ENCODE peak calls at places on chromosome 11, in nine cellular contexts. Q, F, C, I, S, X, J, M and V are unnamed samples. For H3K4me1, the result is how much of the 10 kb centered on the place peaks cover.

GRCh38 chr11:70627219-70627618 is 228.9 kb downstream of the CTTN start:
- DNase-seq in Q (no peak), F (peak), C (no peak), I (no peak), S (no peak), X (no peak), J (no peak), M (no peak), V (no peak)

GRCh38 chr11:80462211-80462610 is 1021.4 kb upstream of the TENM4 start:
- DNase-seq in Q (peak), F (no peak), C (no peak), I (no peak), S (peak), X (no peak), J (no peak), M (no peak), V (no peak)

GRCh38 chr11:48170840-48171233 is 45.8 kb upstream of the OR4B1 start:
- DNase-seq in Q (peak), F (no peak), C (no peak), I (no peak), S (no peak), X (no peak), J (no peak), M (no peak), V (no peak)

GRCh38 chr11:128716231-128716630 is 22.4 kb downstream of the FLI1 start:
- DNase-seq in Q (no peak), F (no peak), C (no peak), I (no peak), S (no peak), X (no peak), J (no peak), M (no peak), V (no peak)

GRCh38 chr11:79201637-79202347 is 239.0 kb downstream of the TENM4 start:
- DNase-seq in Q (no peak), F (no peak), C (no peak), I (peak), S (peak), X (no peak), J (no peak), M (no peak), V (no peak)

GRCh38 chr11:21430532-21430931 is 761.1 kb downstream of the NELL1 start:
- DNase-seq in Q (no peak), F (no peak), C (no peak), I (no peak), S (no peak), X (no peak), J (no peak), M (no peak), V (no peak)

GRCh38 chr11:102882389-102883024 is 7.7 kb upstream of the MMP12 start:
- DNase-seq in Q (peak), F (no peak), C (no peak), I (no peak), S (no peak), X (no peak), J (no peak), M (no peak), V (no peak)

GRCh38 chr11:69513663-69514062 is 32.2 kb downstream of the LINC01488 start:
- DNase-seq in Q (no peak), F (no peak), C (no peak), I (no peak), S (no peak), X (no peak), J (no peak), M (no peak), V (no peak)

GRCh38 chr11:122743949-122744876 is 88.7 kb downstream of the UBASH3B start:
- DNase-seq in Q (no peak), F (no peak), C (no peak), I (no peak), S (no peak), X (no peak), J (no peak), M (no peak), V (peak)

GRCh38 chr11:57424802-57425564 is 1.9 kb downstream of the SLC43A3 start:
- DNase-seq in Q (peak), F (no peak), C (peak), I (peak), S (peak), X (no peak), J (no peak), M (no peak), V (peak)

GRCh38 chr11:71425851-71426250 is 22.3 kb downstream of the DHCR7 start:
- DNase-seq in Q (no peak), F (no peak), C (no peak), I (no peak), S (peak), X (no peak), J (no peak), M (no peak), V (no peak)

GRCh38 chr11:65403607-65404121 is 17.2 kb downstream of the FRMD8 start:
- DNase-seq in Q (no peak), F (no peak), C (no peak), I (no peak), S (no peak), X (no peak), J (no peak), M (no peak), V (no peak)

GRCh38 chr11:95295382-95295781 is 64.4 kb upstream of the SESN3 start:
- DNase-seq in Q (no peak), F (no peak), C (no peak), I (no peak), S (no peak), X (no peak), J (no peak), M (no peak), V (no peak)

GRCh38 chr11:63510360-63511130 is 4.7 kb downstream of the LGALS12 start:
- DNase-seq in Q (peak), F (no peak), C (peak), I (no peak), S (no peak), X (no peak), J (no peak), M (no peak), V (no peak)

GRCh38 chr11:111067994-111068393 is 177.5 kb upstream of the POU2AF2 start:
- DNase-seq in Q (no peak), F (no peak), C (no peak), I (no peak), S (no peak), X (no peak), J (no peak), M (no peak), V (no peak)

GRCh38 chr11:57324154-57324885 is 432 bp downstream of the TNKS1BP1 start:
- DNase-seq in Q (peak), F (peak), C (peak), I (peak), S (peak), X (no peak), J (no peak), M (no peak), V (no peak)

GRCh38 chr11:114321621-114322257 is 25.5 kb downstream of the NNMT start:
- DNase-seq in Q (peak), F (peak), C (no peak), I (no peak), S (peak), X (no peak), J (no peak), M (no peak), V (no peak)

GRCh38 chr11:45109400-45109799 is 37.0 kb upstream of the PRDM11 start:
- DNase-seq in Q (no peak), F (no peak), C (no peak), I (no peak), S (no peak), X (no peak), J (no peak), M (no peak), V (no peak)

GRCh38 chr11:124719534-124719933 is 20.2 kb upstream of the NRGN start:
- DNase-seq in Q (no peak), F (no peak), C (no peak), I (no peak), S (no peak), X (no peak), J (no peak), M (no peak), V (no peak)

GRCh38 chr11:87236368-87236767 is 198.6 kb downstream of the TMEM135 start:
- DNase-seq in Q (no peak), F (no peak), C (no peak), I (no peak), S (peak), X (no peak), J (no peak), M (no peak), V (no peak)

GRCh38 chr11:15770798-15771414 is 585.4 kb downstream of the SOX6 start:
- DNase-seq in Q (peak), F (peak), C (peak), I (peak), S (no peak), X (peak), J (peak), M (peak), V (no peak)

GRCh38 chr11:8333431-8334401 is 70.0 kb upstream of the LMO1 start:
- DNase-seq in Q (peak), F (peak), C (no peak), I (peak), S (peak), X (no peak), J (no peak), M (no peak), V (no peak)

GRCh38 chr11:78941226-78941851 is 366.7 kb upstream of the NARS2 start:
- DNase-seq in Q (no peak), F (no peak), C (no peak), I (no peak), S (no peak), X (no peak), J (no peak), M (no peak), V (no peak)

GRCh38 chr11:114586797-114587196 is 8.8 kb downstream of the NXPE4 start:
- DNase-seq in Q (no peak), F (peak), C (no peak), I (peak), S (peak), X (no peak), J (no peak), M (no peak), V (no peak)

GRCh38 chr11:47393163-47394049 is 15.0 kb upstream of the SLC39A13 start:
- DNase-seq in Q (peak), F (no peak), C (no peak), I (no peak), S (no peak), X (no peak), J (no peak), M (no peak), V (no peak)

GRCh38 chr11:69136471-69136870 is 19.3 kb upstream of the SMIM38 start:
- DNase-seq in Q (no peak), F (no peak), C (no peak), I (no peak), S (no peak), X (no peak), J (no peak), M (no peak), V (no peak)

GRCh38 chr11:70176940-70177689 is 26.0 kb upstream of the FADD start:
- DNase-seq in Q (no peak), F (peak), C (no peak), I (peak), S (peak), X (peak), J (peak), M (peak), V (peak)

GRCh38 chr11:122214080-122214479 is 98.1 kb upstream of the BLID start:
- DNase-seq in Q (no peak), F (no peak), C (no peak), I (no peak), S (no peak), X (no peak), J (no peak), M (no peak), V (no peak)

GRCh38 chr11:65206901-65207300 is 25.2 kb downstream of the CAPN1 start:
- DNase-seq in Q (no peak), F (no peak), C (no peak), I (peak), S (no peak), X (no peak), J (no peak), M (no peak), V (no peak)

GRCh38 chr11:12705874-12706273 is 31.7 kb downstream of the TEAD1 start:
- DNase-seq in Q (no peak), F (no peak), C (no peak), I (no peak), S (no peak), X (no peak), J (no peak), M (no peak), V (no peak)
- H3K4me1 ChIP-seq in Q (under half), F (half or more), C (under half), I (under half), S (under half), X (under half), J (under half), M (under half), V (under half)

DNA sequence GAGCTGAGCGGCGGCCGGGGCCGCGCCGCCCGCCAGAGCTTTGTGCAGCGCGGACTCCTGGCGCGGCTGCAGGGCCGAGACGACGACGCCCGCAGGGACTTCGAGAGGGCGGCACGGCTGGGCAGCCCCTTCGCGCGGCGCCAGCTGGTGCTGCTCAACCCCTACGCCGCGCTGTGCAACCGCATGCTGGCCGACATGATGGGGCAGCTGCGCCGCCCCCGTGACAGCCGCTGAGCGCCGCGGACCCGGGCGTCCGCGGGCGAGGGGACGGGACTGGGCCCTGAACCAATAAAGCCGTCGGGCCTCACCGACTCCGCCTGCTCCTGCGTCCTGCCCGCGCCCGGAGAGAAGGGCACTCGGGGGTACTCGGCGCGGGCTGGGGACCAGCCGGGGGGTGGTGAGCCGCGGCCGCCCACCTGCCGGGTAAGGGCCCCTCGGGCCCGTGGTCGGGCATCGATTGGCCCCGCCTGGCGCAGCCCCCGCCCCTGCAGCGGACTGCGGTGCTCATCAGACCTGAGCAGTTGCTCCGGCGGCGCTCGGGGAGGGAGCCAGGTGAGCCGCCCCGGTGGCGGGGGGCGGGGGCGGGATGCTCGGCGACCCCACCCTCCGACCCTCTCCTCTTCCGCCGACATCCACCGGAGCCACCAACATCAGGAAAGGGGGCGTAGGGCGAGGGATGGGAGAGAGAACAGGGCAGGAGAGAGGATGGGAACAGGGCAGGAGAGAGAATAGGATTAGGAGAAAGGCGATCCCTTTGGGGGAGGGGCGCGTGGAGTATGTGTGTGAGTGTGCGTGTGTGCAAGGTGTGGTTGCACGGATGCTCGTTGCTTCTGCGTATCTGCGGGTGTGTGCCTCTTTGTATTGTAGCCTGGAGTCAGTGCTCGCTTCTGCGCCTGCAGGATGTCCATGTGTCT is at the start of gene TMEM25:
- DNase-seq in Q (peak), F (no peak), C (peak), I (peak), S (peak), X (no peak), J (no peak), M (no peak), V (peak)
- H3K27ac ChIP-seq in Q (no peak), F (peak), C (peak), I (no peak), S (peak), X (no peak), J (no peak), M (peak), V (peak)

DNA sequence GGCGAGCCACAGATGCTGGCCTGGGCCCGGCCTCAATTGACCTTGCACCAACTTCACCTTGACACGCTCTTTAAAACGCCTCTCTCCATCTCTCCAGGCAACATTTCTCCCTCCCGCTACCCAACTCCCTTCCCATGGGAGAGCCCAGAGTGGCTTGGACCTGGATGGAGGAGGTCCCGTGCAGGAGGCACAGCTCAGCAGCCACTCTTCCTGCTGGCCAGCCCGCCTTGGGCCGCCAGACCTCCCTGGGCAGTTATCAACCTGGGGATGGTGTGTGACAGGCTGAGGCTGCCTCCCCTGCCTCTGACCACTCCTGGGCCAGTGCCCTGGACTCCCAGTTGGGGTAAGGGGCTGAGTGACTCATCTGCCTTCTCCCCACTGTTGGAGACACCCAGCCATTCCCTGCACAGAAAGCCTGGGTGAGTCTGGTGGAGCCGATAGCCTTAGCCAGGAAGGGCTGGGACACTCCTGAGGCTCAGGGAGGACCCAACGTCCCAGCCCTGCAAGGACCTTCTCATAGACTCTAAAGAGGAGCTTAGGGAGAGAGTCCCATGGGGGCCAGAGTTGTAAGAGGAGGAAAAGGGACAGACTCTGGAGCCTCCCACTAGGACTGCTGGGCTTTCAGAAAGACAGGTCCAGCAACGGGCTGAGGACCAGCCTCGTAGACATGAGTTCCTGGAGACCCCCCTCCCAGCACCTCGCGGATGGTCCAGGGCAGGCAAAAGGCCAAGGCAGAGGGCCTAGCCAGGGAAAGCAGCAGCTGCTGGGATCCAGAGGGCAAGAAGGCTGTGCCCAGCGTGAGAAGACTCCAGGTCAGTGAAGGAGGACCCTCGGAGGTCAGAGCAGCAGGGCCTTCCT is 131.7 kb downstream of the CEP164 start:
- DNase-seq in Q (no peak), F (no peak), C (no peak), I (no peak), S (no peak), X (no peak), J (no peak), M (no peak), V (no peak)
- H3K4me1 ChIP-seq in Q (under half), F (under half), C (under half), I (under half), S (under half), X (under half), J (under half), M (under half), V (under half)

GRCh38 chr11:33455827-33456226 is 198.6 kb downstream of the HIPK3 start:
- DNase-seq in Q (no peak), F (no peak), C (no peak), I (no peak), S (no peak), X (no peak), J (no peak), M (no peak), V (no peak)

GRCh38 chr11:33451364-33451763 is 194.2 kb downstream of the HIPK3 start:
- DNase-seq in Q (no peak), F (no peak), C (no peak), I (no peak), S (peak), X (no peak), J (no peak), M (no peak), V (no peak)

GRCh38 chr11:33452806-33453205 is 195.6 kb downstream of the HIPK3 start:
- DNase-seq in Q (peak), F (peak), C (no peak), I (no peak), S (peak), X (no peak), J (no peak), M (no peak), V (no peak)

GRCh38 chr11:33454264-33454663 is 197.1 kb downstream of the HIPK3 start:
- DNase-seq in Q (no peak), F (no peak), C (no peak), I (no peak), S (no peak), X (no peak), J (no peak), M (no peak), V (no peak)

DNA sequence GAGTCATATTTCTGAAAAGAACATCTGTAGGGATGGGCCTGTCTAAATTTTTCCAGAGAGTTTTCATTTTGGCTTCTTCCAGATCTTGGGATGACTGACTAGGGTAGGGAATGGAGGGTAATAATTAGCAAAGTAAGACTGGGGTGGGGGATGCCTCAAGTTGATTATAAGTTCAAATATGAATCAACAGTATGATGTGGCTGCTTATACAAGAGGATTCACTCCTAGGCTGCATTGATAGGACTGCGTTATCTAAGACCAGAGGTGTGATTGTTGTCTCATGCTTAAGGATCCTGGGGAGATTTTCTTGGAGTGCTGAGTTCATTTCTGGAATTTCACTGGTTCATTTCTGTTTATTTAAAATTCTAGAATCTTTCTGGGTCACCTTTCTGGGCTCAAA is 196.0 kb downstream of the HIPK3 start:
- DNase-seq in Q (no peak), F (no peak), C (no peak), I (no peak), S (no peak), X (no peak), J (no peak), M (no peak), V (no peak)
- H3K27ac ChIP-seq in Q (no peak), F (peak), C (no peak), I (no peak), S (peak), X (no peak), J (no peak), M (no peak), V (no peak)

DNA sequence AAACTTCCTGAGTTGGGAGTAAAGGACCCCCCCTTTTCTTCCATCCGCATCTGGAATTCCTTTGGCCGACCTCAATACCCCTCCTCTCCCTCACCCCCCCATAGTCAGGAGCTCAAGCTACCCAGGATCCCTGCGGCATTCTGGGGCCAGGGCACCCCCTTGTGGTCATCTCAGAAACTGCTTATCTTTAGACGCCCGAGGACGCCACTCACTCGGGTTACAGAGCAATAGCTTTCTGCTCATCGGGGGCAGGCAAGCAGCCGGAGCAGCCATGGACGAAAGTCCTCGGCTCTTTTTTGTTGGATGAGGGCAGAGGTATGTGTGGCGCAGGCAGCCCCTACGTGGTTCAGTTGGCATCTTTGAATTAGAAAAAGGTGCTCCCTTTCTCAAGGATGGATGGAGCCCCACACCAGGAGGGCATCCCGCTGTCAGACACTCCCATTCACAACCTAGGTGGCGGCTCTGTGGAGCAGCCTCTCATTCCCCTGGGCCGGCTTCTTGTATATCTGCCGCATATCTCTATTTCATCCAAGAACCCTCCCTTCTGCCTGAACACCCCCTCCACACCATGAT is 2.3 kb downstream of the C1QTNF5 start:
- DNase-seq in Q (peak), F (peak), C (peak), I (peak), S (peak), X (no peak), J (no peak), M (peak), V (peak)
- H3K4me1 ChIP-seq in Q (under half), F (under half), C (under half), I (under half), S (under half), X (under half), J (under half), M (half or more), V (under half)